ENCODE peak calls at places on chromosomes 2 and 18, in six cellular contexts. One of them, this sample, is unnamed.

GRCh38 chr2:30331038-30331437 is 99.7 kb downstream of the LBH start:
- DNase-seq in CD8-positive, alpha-beta memory T cell: no peak
- DNase-seq in A673: no peak
- DNase-seq in NT2/D1: no peak
- DNase-seq in IMR-90: no peak
- DNase-seq in DND-41: no peak
- DNase-seq in this sample: no peak

GRCh38 chr2:216339456-216340279 is 32.6 kb downstream of the MARCHF4 start:
- DNase-seq in CD8-positive, alpha-beta memory T cell: no peak
- DNase-seq in A673: peak
- DNase-seq in NT2/D1: peak
- DNase-seq in IMR-90: peak
- DNase-seq in DND-41: no peak
- DNase-seq in this sample: no peak

GRCh38 chr18:29218101-29218500 is 1041.2 kb upstream of the CDH2 start:
- DNase-seq in CD8-positive, alpha-beta memory T cell: no peak
- DNase-seq in A673: no peak
- DNase-seq in NT2/D1: no peak
- DNase-seq in IMR-90: peak
- DNase-seq in DND-41: no peak
- DNase-seq in this sample: no peak

GRCh38 chr2:28089486-28089885 is 199.0 kb downstream of the BABAM2 start:
- DNase-seq in CD8-positive, alpha-beta memory T cell: no peak
- DNase-seq in A673: no peak
- DNase-seq in NT2/D1: no peak
- DNase-seq in IMR-90: no peak
- DNase-seq in DND-41: no peak
- DNase-seq in this sample: no peak

GRCh38 chr2:127373362-127374083 is 14.3 kb downstream of the MAP3K2 start:
- DNase-seq in CD8-positive, alpha-beta memory T cell: no peak
- DNase-seq in A673: no peak
- DNase-seq in NT2/D1: no peak
- DNase-seq in IMR-90: no peak
- DNase-seq in DND-41: no peak
- DNase-seq in this sample: no peak

GRCh38 chr2:119826370-119826961 is 66.7 kb downstream of the PTPN4 start:
- DNase-seq in CD8-positive, alpha-beta memory T cell: no peak
- DNase-seq in A673: peak
- DNase-seq in NT2/D1: peak
- DNase-seq in IMR-90: peak
- DNase-seq in DND-41: peak
- DNase-seq in this sample: no peak

GRCh38 chr2:144426981-144427479 is 92.9 kb downstream of the ZEB2 start:
- DNase-seq in CD8-positive, alpha-beta memory T cell: no peak
- DNase-seq in A673: no peak
- DNase-seq in NT2/D1: no peak
- DNase-seq in IMR-90: peak
- DNase-seq in DND-41: no peak
- DNase-seq in this sample: peak

GRCh38 chr2:19868705-19869550 is 32.9 kb downstream of the TTC32 start:
- DNase-seq in CD8-positive, alpha-beta memory T cell: peak
- DNase-seq in A673: peak
- DNase-seq in NT2/D1: no peak
- DNase-seq in IMR-90: no peak
- DNase-seq in DND-41: no peak
- DNase-seq in this sample: no peak

GRCh38 chr2:27891063-27891819 is 712 bp downstream of the BABAM2 start:
- DNase-seq in CD8-positive, alpha-beta memory T cell: peak
- DNase-seq in A673: peak
- DNase-seq in NT2/D1: peak
- DNase-seq in IMR-90: peak
- DNase-seq in DND-41: peak
- DNase-seq in this sample: no peak

GRCh38 chr2:190679813-190680591 is 31.1 kb downstream of the NAB1 start:
- DNase-seq in CD8-positive, alpha-beta memory T cell: peak
- DNase-seq in A673: peak
- DNase-seq in NT2/D1: peak
- DNase-seq in IMR-90: peak
- DNase-seq in DND-41: peak
- DNase-seq in this sample: no peak

GRCh38 chr2:156399224-156399949 is 36.8 kb upstream of the GPD2 start:
- DNase-seq in CD8-positive, alpha-beta memory T cell: no peak
- DNase-seq in A673: no peak
- DNase-seq in NT2/D1: no peak
- DNase-seq in IMR-90: peak
- DNase-seq in DND-41: no peak
- DNase-seq in this sample: no peak

GRCh38 chr2:204655101-204655500 is 109.8 kb downstream of the PARD3B start:
- DNase-seq in CD8-positive, alpha-beta memory T cell: no peak
- DNase-seq in A673: no peak
- DNase-seq in NT2/D1: no peak
- DNase-seq in IMR-90: peak
- DNase-seq in DND-41: no peak
- DNase-seq in this sample: no peak

GRCh38 chr2:190574169-190574568 is 39.6 kb upstream of the NEMP2 start:
- DNase-seq in CD8-positive, alpha-beta memory T cell: no peak
- DNase-seq in A673: no peak
- DNase-seq in NT2/D1: no peak
- DNase-seq in IMR-90: peak
- DNase-seq in DND-41: no peak
- DNase-seq in this sample: no peak

GRCh38 chr2:180507028-180507427 is 473.4 kb upstream of the UBE2E3 start:
- DNase-seq in CD8-positive, alpha-beta memory T cell: no peak
- DNase-seq in A673: no peak
- DNase-seq in NT2/D1: no peak
- DNase-seq in IMR-90: peak
- DNase-seq in DND-41: no peak
- DNase-seq in this sample: no peak

GRCh38 chr2:222730346-222731065 is 59.0 kb downstream of the MOGAT1 start:
- DNase-seq in CD8-positive, alpha-beta memory T cell: no peak
- DNase-seq in A673: no peak
- DNase-seq in NT2/D1: no peak
- DNase-seq in IMR-90: no peak
- DNase-seq in DND-41: peak
- DNase-seq in this sample: no peak

GRCh38 chr2:125479143-125479636 is 1176.8 kb upstream of the GYPC start:
- DNase-seq in CD8-positive, alpha-beta memory T cell: no peak
- DNase-seq in A673: no peak
- DNase-seq in NT2/D1: no peak
- DNase-seq in IMR-90: no peak
- DNase-seq in DND-41: no peak
- DNase-seq in this sample: no peak

GRCh38 chr2:216880509-216881184 is 20.8 kb upstream of the TNP1 start:
- DNase-seq in CD8-positive, alpha-beta memory T cell: no peak
- DNase-seq in A673: no peak
- DNase-seq in NT2/D1: no peak
- DNase-seq in IMR-90: peak
- DNase-seq in DND-41: peak
- DNase-seq in this sample: no peak

GRCh38 chr18:48412339-48412929 is 3.3 kb upstream of the ZBTB7C start:
- DNase-seq in CD8-positive, alpha-beta memory T cell: no peak
- DNase-seq in A673: peak
- DNase-seq in NT2/D1: no peak
- DNase-seq in IMR-90: no peak
- DNase-seq in DND-41: peak
- DNase-seq in this sample: no peak

GRCh38 chr18:12628706-12629702 is 28.9 kb downstream of the SPIRE1 start:
- DNase-seq in CD8-positive, alpha-beta memory T cell: no peak
- DNase-seq in A673: peak
- DNase-seq in NT2/D1: no peak
- DNase-seq in IMR-90: peak
- DNase-seq in DND-41: no peak
- DNase-seq in this sample: no peak

GRCh38 chr18:39434223-39434622 is 1868.6 kb upstream of the CELF4 start:
- DNase-seq in CD8-positive, alpha-beta memory T cell: no peak
- DNase-seq in A673: no peak
- DNase-seq in NT2/D1: no peak
- DNase-seq in IMR-90: no peak
- DNase-seq in DND-41: no peak
- DNase-seq in this sample: no peak

DNA sequence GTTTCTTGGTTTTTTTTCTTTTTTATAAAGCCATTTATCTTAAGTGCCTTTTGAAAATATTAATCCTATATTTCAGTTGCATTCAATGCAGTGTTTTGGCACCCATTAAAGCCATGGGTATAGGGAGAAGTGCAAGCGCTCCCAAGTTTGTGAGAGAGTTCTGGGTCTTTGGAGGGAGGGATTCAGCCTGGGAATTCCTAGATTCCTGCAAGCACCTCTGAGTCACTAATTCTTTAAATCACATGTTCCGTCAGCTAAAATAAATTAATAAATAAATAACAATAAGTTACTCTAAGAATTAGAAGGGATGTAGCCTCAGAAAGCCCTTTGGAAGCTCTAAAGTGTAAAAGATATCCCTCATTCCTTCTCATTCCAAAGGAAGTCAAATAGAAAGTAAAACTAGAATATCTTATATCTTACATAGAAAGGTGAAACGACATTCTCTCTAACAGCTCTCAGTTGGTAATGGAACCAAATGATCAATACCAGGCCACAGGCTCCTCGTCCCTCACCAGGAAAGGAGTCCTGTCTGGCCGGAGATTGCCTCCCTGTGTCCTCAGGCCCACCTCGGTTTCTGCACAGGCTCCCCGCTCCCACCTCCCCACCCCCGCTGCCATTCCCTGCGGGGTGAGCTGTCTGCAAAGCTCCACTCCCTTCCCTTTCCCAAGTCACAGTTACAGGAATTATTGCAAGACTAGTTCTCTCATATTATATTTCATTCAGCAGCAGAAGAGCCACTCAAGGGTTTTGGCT is 222.3 kb upstream of the RBBP8 start:
- DNase-seq in CD8-positive, alpha-beta memory T cell: no peak
- DNase-seq in A673: no peak
- DNase-seq in NT2/D1: no peak
- DNase-seq in IMR-90: peak
- DNase-seq in DND-41: no peak
- DNase-seq in this sample: no peak
- H3K4me3 ChIP-seq in CD8-positive, alpha-beta memory T cell: no peak
- H3K4me3 ChIP-seq in A673: no peak
- H3K4me3 ChIP-seq in NT2/D1: no peak
- H3K4me3 ChIP-seq in IMR-90: peak
- H3K4me3 ChIP-seq in DND-41: no peak
- H3K4me3 ChIP-seq in this sample: peak

GRCh38 chr2:178865999-178866398 is 58.8 kb upstream of the TTN start:
- DNase-seq in CD8-positive, alpha-beta memory T cell: no peak
- DNase-seq in A673: no peak
- DNase-seq in NT2/D1: no peak
- DNase-seq in IMR-90: no peak
- DNase-seq in DND-41: no peak
- DNase-seq in this sample: no peak

GRCh38 chr2:178865121-178865520 is 57.9 kb upstream of the TTN start:
- DNase-seq in CD8-positive, alpha-beta memory T cell: no peak
- DNase-seq in A673: no peak
- DNase-seq in NT2/D1: no peak
- DNase-seq in IMR-90: no peak
- DNase-seq in DND-41: no peak
- DNase-seq in this sample: no peak

GRCh38 chr2:178863856-178864620 is 56.8 kb upstream of the TTN start:
- DNase-seq in CD8-positive, alpha-beta memory T cell: no peak
- DNase-seq in A673: no peak
- DNase-seq in NT2/D1: no peak
- DNase-seq in IMR-90: no peak
- DNase-seq in DND-41: no peak
- DNase-seq in this sample: no peak

GRCh38 chr2:178865537-178865936 is 58.3 kb upstream of the TTN start:
- DNase-seq in CD8-positive, alpha-beta memory T cell: no peak
- DNase-seq in A673: peak
- DNase-seq in NT2/D1: no peak
- DNase-seq in IMR-90: no peak
- DNase-seq in DND-41: no peak
- DNase-seq in this sample: no peak

DNA sequence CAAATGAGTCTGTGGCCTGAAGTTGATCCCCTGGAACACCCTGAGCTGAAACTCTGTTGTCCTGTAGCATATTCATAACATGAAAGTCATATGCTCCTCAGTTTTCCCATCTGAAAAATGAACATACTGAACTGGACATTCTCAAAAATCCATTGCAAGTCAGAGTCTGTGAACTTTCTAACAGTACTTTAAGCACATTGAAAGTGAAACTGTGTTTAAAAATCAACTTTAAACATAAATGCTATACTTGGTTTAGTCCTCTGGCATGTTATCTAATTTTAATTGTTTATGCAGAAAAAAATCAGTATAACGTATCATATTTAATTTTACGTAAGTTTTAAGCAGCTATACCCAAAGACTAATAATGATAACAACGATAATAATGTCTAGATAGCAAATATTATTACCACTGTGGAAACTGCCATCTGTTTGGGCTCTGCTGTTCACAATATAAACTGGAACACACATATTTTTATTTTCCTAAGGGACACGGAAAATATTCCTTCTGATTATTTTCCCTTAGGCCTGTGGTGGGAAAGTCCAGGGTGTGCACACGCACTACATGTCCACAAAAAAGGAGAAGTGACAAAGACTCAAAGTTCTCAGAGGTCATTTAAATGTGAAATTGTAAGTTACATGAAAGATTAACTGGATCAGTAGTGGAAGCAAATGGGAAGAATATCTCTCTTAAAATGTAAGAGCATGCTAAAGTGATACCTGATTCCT is 56.1 kb upstream of the TTN start:
- DNase-seq in CD8-positive, alpha-beta memory T cell: no peak
- DNase-seq in A673: no peak
- DNase-seq in NT2/D1: no peak
- DNase-seq in IMR-90: no peak
- DNase-seq in DND-41: no peak
- DNase-seq in this sample: no peak
- H3K4me3 ChIP-seq in CD8-positive, alpha-beta memory T cell: no peak
- H3K4me3 ChIP-seq in A673: no peak
- H3K4me3 ChIP-seq in NT2/D1: no peak
- H3K4me3 ChIP-seq in IMR-90: no peak
- H3K4me3 ChIP-seq in DND-41: no peak
- H3K4me3 ChIP-seq in this sample: no peak

GRCh38 chr2:215171151-215171550 is 32.7 kb upstream of the ABCA12 start:
- DNase-seq in CD8-positive, alpha-beta memory T cell: no peak
- DNase-seq in A673: peak
- DNase-seq in NT2/D1: no peak
- DNase-seq in IMR-90: no peak
- DNase-seq in DND-41: peak
- DNase-seq in this sample: no peak
- H3K4me3 ChIP-seq in CD8-positive, alpha-beta memory T cell: peak
- H3K4me3 ChIP-seq in A673: no peak
- H3K4me3 ChIP-seq in NT2/D1: no peak
- H3K4me3 ChIP-seq in IMR-90: peak
- H3K4me3 ChIP-seq in DND-41: peak
- H3K4me3 ChIP-seq in this sample: no peak

DNA sequence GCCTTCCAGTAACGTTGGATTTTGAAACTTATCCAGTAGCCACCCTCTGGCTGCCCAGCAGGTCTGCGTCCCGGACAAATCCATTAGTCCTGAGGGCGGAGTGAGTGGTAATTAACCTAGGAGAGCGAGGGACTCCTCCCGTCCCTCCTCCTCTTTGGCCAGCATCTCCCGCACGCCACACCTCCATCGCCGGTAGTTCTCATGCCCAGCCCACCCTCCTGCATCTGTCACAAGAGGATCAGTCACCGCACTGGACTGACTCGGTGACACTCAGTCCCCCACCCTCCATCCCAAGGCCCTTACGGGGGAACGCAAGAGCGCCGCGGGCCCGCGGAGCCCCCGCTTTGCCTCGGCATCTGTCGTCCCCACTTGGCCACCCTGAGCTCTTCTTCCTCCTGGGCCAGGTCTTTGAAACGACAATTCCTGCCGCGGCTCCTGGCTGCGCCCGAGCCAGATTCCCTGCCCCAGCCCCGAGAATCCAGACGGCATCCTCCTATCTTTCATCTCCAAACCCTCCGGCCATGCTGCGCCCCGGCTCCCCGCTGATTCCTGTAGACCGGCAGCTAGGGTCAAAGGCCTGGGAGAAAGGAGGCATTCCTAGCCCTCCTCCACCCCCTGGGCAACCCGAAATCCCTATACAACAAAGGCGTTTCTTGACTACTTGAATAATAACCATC is 77.5 kb downstream of the EIF2AK3 start:
- DNase-seq in CD8-positive, alpha-beta memory T cell: no peak
- DNase-seq in A673: no peak
- DNase-seq in NT2/D1: peak
- DNase-seq in IMR-90: no peak
- DNase-seq in DND-41: no peak
- DNase-seq in this sample: no peak
- H3K4me3 ChIP-seq in CD8-positive, alpha-beta memory T cell: no peak
- H3K4me3 ChIP-seq in A673: no peak
- H3K4me3 ChIP-seq in NT2/D1: no peak
- H3K4me3 ChIP-seq in IMR-90: no peak
- H3K4me3 ChIP-seq in DND-41: no peak
- H3K4me3 ChIP-seq in this sample: peak